ENCODE peak calls at places on chromosomes 13 and 19, in seven cellular contexts. W, F, L, D, Z, B and C are unnamed samples. For H3K4me1, the result is how much of the 10 kb centered on the place peaks cover.

GRCh38 chr13:108927615-108928014 is 298.2 kb downstream of the MYO16 start:
- DNase-seq in W (no peak), F (no peak), L (no peak), D (no peak), Z (no peak), B (no peak), C (no peak)

GRCh38 chr13:25945596-25945995 is 106.2 kb downstream of the SHISA2 start:
- DNase-seq in W (no peak), F (no peak), L (no peak), D (no peak), Z (peak), B (no peak), C (no peak)

GRCh38 chr13:113397606-113398425 is 33.9 kb upstream of the GRTP1 start:
- DNase-seq in W (no peak), F (no peak), L (no peak), D (no peak), Z (no peak), B (no peak), C (no peak)

GRCh38 chr19:3667037-3667638 is 33.1 kb downstream of the PIP5K1C start:
- DNase-seq in W (no peak), F (no peak), L (no peak), D (no peak), Z (no peak), B (no peak), C (peak)

GRCh38 chr13:106561551-106562170 is 6.3 kb downstream of the ARGLU1 start:
- DNase-seq in W (no peak), F (no peak), L (peak), D (no peak), Z (peak), B (no peak), C (no peak)

GRCh38 chr13:20566424-20566916 is 487 bp upstream of the IFT88 start:
- DNase-seq in W (no peak), F (peak), L (peak), D (no peak), Z (no peak), B (peak), C (no peak)

GRCh38 chr13:96020155-96020575 is 33.0 kb downstream of the UGGT2 start:
- DNase-seq in W (no peak), F (no peak), L (peak), D (no peak), Z (peak), B (peak), C (peak)

GRCh38 chr19:49150106-49150943 is 4.9 kb downstream of the HRC start:
- DNase-seq in W (peak), F (peak), L (peak), D (peak), Z (peak), B (peak), C (peak)

GRCh38 chr19:47176627-47177090 is 46.0 kb downstream of the SAE1 start:
- DNase-seq in W (no peak), F (no peak), L (peak), D (no peak), Z (no peak), B (no peak), C (no peak)

GRCh38 chr13:36341718-36342117 is 4.5 kb downstream of the SPART start:
- DNase-seq in W (no peak), F (no peak), L (peak), D (no peak), Z (no peak), B (no peak), C (no peak)

GRCh38 chr13:79637086-79637763 is 156.3 kb downstream of the NDFIP2 start:
- DNase-seq in W (peak), F (no peak), L (no peak), D (no peak), Z (peak), B (no peak), C (no peak)

GRCh38 chr19:6464070-6464873 is at the start of gene CRB3:
- DNase-seq in W (no peak), F (peak), L (no peak), D (no peak), Z (peak), B (peak), C (peak)

GRCh38 chr13:44313674-44314073 is 60.0 kb upstream of the SERP2 start:
- DNase-seq in W (no peak), F (no peak), L (peak), D (no peak), Z (no peak), B (peak), C (no peak)

GRCh38 chr19:41325947-41326706 is 16.2 kb downstream of the CCDC97 start:
- DNase-seq in W (no peak), F (no peak), L (peak), D (no peak), Z (peak), B (no peak), C (peak)

GRCh38 chr13:31909889-31910551 is 121.6 kb upstream of the FRY start:
- DNase-seq in W (peak), F (no peak), L (peak), D (no peak), Z (peak), B (peak), C (no peak)

GRCh38 chr13:95624020-95624419 is 20.5 kb downstream of the DZIP1 start:
- DNase-seq in W (no peak), F (no peak), L (peak), D (no peak), Z (no peak), B (peak), C (no peak)

GRCh38 chr13:110411316-110412105 is 104.4 kb downstream of the COL4A2 start:
- DNase-seq in W (no peak), F (no peak), L (no peak), D (no peak), Z (no peak), B (no peak), C (no peak)

GRCh38 chr13:30129411-30129810 is 177.9 kb downstream of the KATNAL1 start:
- DNase-seq in W (no peak), F (no peak), L (no peak), D (no peak), Z (no peak), B (no peak), C (no peak)

DNA sequence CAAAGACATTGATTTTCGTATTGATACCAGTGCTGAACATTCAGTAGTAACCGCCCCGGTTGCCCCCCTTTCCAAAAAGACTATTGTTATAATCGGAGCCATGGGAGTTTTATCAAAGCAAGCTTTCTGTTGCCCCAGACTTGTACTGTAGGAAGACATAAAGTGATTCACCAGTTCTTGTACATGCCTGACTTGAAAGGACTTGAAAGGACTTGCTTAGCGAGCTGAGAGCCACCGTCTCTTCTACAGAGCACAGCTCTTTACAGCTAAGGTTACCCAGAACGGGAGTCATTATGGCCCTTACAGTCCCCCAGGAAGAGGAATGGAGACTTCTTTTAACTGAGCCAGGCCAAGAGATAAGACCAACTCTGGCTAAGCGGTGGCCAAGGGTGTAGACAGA is 5.1 kb downstream of the ZNF816 start:
- DNase-seq in W (no peak), F (no peak), L (no peak), D (no peak), Z (no peak), B (no peak), C (no peak)
- TF ChIP-seq POLR2A in W (no peak), F (no peak), L (no peak), D (no peak), Z (no peak), B (no peak), C (no peak)

GRCh38 chr19:38742906-38743305 is 1.4 kb downstream of the CAPN12 start:
- DNase-seq in W (no peak), F (no peak), L (no peak), D (no peak), Z (no peak), B (no peak), C (no peak)

GRCh38 chr19:38743394-38744297 is 628 bp downstream of the CAPN12 start:
- DNase-seq in W (no peak), F (no peak), L (no peak), D (no peak), Z (no peak), B (no peak), C (no peak)

GRCh38 chr19:38741670-38742069 is 2.6 kb downstream of the CAPN12 start:
- DNase-seq in W (no peak), F (no peak), L (no peak), D (no peak), Z (no peak), B (no peak), C (no peak)

GRCh38 chr19:38740932-38741331 is 3.3 kb downstream of the CAPN12 start:
- DNase-seq in W (no peak), F (no peak), L (no peak), D (no peak), Z (no peak), B (no peak), C (no peak)

DNA sequence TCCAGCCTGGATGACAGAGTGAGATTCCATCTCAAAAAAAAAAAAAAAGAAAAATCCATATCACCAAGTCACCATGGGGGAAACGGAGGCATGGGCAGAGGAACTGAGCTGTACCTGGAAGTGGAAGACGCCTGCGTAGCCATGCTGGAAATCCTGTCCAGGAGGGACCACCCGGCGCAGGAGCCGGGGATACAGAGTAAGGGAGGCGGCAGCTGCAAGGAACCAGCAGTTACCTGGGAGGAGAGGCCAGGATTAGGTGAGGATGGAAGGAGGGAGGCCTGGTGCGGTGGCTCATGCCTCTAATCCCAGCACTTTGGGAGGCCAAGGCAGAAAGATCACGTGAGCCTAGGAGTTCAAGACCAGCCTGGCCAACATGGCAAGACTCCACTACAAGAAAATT is 2.0 kb downstream of the CAPN12 start:
- DNase-seq in W (no peak), F (no peak), L (no peak), D (no peak), Z (no peak), B (no peak), C (no peak)
- H3K4me1 ChIP-seq in W (under half), F (under half), L (under half), D (under half), Z (under half), B (under half), C (under half)

GRCh38 chr13:75645141-75645540 is 9.0 kb downstream of the LMO7 start:
- DNase-seq in W (no peak), F (no peak), L (peak), D (no peak), Z (no peak), B (no peak), C (no peak)
- TF ChIP-seq POLR2A in W (no peak), F (no peak), L (no peak), D (no peak), Z (no peak), B (no peak), C (no peak)

DNA sequence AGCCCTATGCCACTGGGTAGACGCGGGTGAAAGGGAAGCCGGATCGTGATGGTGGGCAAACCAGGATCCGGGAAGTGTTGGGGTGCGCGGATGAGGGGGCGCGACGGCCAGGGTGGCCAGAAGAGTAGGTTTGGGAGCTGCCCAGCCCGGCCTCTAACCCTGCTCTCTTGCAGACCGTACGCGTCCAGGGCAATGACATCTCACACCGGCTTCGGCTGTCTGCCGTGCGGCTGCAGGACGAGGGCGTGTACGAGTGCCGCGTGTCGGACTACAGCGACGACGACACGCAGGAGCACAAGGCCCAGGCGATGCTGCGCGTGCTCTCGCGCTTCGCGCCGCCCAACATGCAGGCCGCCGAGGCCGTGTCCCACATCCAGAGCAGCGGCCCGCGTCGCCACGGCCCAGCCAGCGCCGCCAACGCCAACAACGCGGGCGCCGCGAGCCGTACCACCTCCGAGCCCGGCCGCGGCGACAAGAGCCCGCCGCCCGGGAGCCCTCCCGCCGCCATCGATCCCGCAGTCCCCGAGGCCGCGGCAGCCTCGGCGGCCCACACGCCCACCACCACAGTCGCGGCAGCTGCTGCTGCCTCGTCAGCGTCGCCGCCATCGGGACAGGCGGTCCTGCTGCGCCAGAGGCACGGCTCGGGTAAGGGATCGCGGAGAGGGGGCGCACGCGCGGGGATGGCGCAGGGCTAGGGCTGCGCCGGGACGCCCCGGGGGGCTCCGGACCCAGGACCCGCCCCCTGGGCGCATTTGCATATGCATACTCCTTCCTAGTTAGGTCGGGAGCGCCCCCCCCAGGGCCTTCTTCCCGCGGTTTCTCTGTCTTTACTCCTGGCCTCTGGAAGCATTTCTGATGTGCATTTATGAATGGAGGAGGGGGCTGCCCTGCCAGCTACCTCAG is 4.1 kb downstream of the VSTM2B start:
- DNase-seq in W (no peak), F (no peak), L (no peak), D (no peak), Z (no peak), B (no peak), C (no peak)
- H3K4me1 ChIP-seq in W (under half), F (under half), L (under half), D (under half), Z (under half), B (under half), C (under half)

GRCh38 chr19:12550951-12551832 is at the start of gene ZNF564:
- DNase-seq in W (peak), F (peak), L (peak), D (peak), Z (peak), B (peak), C (peak)
- TF ChIP-seq POLR2A in W (peak), F (no peak), L (no peak), D (peak), Z (peak), B (peak), C (peak)

GRCh38 chr19:13052447-13053232 is 50.0 kb downstream of the LYL1 start:
- DNase-seq in W (no peak), F (no peak), L (no peak), D (no peak), Z (no peak), B (no peak), C (no peak)

GRCh38 chr19:13053761-13054604 is 48.7 kb downstream of the LYL1 start:
- DNase-seq in W (peak), F (peak), L (peak), D (peak), Z (peak), B (no peak), C (peak)

GRCh38 chr19:13054605-13055212 is 47.9 kb downstream of the LYL1 start:
- DNase-seq in W (no peak), F (no peak), L (no peak), D (peak), Z (no peak), B (no peak), C (no peak)

GRCh38 chr19:13051581-13052165 is 51.0 kb downstream of the LYL1 start:
- DNase-seq in W (peak), F (peak), L (peak), D (peak), Z (peak), B (no peak), C (peak)

DNA sequence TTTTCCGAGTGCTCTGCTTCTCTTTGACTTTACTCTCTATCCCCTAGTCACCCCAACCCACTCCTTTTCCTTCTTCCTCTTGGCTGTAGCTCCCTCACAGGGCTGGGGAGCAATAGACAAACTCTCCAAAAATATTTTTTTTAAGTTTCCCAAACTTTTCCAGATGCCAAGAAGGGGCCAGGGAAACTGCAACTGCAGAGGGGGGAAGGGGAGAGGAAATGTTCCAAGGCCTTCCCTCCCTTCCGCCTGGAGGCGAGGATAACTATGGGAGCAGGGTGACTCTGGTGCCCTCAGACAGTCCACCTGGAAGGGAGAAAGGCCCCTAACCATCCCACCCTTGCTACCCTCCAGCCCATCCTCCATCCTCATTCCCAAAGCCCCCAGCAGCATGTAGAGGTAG is 49.4 kb downstream of the LYL1 start:
- DNase-seq in W (peak), F (no peak), L (no peak), D (no peak), Z (no peak), B (no peak), C (no peak)
- H3K4me1 ChIP-seq in W (half or more), F (half or more), L (half or more), D (under half), Z (half or more), B (under half), C (half or more)

DNA sequence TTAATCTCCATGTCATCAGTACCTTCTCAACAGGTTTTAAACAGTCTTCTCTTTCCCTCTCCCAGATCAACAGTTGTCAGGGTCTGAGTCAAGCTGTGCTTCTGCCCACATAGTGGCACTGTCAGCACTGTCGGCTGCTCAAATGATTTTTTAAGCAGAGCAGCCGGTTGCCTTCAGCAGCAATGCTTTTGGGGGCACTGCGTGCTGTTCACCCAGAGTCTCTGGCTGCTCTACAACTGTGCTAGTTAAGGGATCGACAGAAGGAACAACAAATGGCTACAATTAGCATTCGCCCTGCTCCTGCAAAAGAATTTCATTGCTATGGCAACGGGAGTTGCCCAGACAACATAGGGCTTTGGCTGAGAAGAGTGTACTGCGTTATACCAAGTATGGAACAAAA is 412.9 kb downstream of the DIAPH3 start:
- DNase-seq in W (no peak), F (no peak), L (peak), D (no peak), Z (peak), B (no peak), C (no peak)
- TF ChIP-seq POLR2A in W (no peak), F (no peak), L (no peak), D (no peak), Z (no peak), B (no peak), C (no peak)